ENCODE peak calls at places on chromosomes 7 and 10, in five cellular contexts. N, J, W, C and H are unnamed samples.

GRCh38 chr7:53611043-53611442 is 575.6 kb downstream of the POM121L12 start:
- DNase-seq in J (no peak), C (no peak), N (no peak), W (no peak), H (no peak)

GRCh38 chr10:69502589-69502988 is 51.3 kb downstream of the TSPAN15 start:
- DNase-seq in N (no peak), W (no peak), C (no peak), J (no peak), H (no peak)

GRCh38 chr10:120077707-120078492 is 185.4 kb downstream of the SEC23IP start:
- DNase-seq in J (no peak), W (no peak), C (peak), N (no peak), H (no peak)

GRCh38 chr10:96417432-96417831 is 58.6 kb upstream of the OPALIN start:
- DNase-seq in J (peak), W (no peak), C (no peak), N (peak), H (no peak)

GRCh38 chr7:83486957-83487356 is 162.0 kb downstream of the SEMA3E start:
- DNase-seq in J (no peak), C (no peak), W (no peak), N (no peak), H (no peak)

GRCh38 chr10:84895541-84895940 is 567.2 kb downstream of the CCSER2 start:
- DNase-seq in C (no peak), J (no peak), W (no peak), N (no peak), H (no peak)

GRCh38 chr10:130804281-130804680 is 507.2 kb downstream of the TCERG1L start:
- DNase-seq in W (no peak), C (no peak), J (no peak), N (no peak), H (no peak)

GRCh38 chr10:33237736-33238624 is 96.5 kb downstream of the NRP1 start:
- DNase-seq in W (peak), J (peak), N (no peak), C (no peak), H (no peak)

GRCh38 chr7:23043441-23043840 is 29.5 kb upstream of the HYCC1 start:
- DNase-seq in C (no peak), J (no peak), N (no peak), W (no peak), H (no peak)

GRCh38 chr7:117982071-117983055 is 109.1 kb upstream of the CTTNBP2 start:
- DNase-seq in N (no peak), J (no peak), C (no peak), W (no peak), H (no peak)
- TF ChIP-seq SUZ12 in N (no peak), J (no peak), C (no peak), W (no peak), H (no peak)

DNA sequence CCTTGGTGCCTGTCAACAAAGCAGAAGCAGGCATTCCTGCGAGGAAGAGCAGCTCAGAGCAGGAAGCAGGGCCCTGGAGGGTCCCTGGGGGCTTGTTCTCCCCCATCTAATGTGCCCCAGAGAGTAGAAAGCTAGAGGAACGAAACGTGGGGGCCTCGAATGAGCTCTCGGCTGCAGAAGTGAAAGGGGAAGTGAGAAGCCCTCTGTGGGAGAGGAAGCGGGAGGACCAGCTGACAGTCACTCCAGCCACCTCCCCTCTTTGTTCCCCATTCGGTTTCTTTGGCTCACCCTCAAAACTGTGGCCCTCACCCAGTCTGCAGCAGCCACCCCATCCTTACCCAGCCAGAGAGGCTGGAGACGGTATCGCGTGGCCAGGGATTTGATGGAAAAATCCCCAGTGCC is 25.0 kb downstream of the C10orf105 start:
- DNase-seq in W (no peak), N (no peak), C (peak), J (no peak), H (no peak)
- TF ChIP-seq SUZ12 in W (no peak), N (no peak), C (no peak), J (no peak), H (no peak)

DNA sequence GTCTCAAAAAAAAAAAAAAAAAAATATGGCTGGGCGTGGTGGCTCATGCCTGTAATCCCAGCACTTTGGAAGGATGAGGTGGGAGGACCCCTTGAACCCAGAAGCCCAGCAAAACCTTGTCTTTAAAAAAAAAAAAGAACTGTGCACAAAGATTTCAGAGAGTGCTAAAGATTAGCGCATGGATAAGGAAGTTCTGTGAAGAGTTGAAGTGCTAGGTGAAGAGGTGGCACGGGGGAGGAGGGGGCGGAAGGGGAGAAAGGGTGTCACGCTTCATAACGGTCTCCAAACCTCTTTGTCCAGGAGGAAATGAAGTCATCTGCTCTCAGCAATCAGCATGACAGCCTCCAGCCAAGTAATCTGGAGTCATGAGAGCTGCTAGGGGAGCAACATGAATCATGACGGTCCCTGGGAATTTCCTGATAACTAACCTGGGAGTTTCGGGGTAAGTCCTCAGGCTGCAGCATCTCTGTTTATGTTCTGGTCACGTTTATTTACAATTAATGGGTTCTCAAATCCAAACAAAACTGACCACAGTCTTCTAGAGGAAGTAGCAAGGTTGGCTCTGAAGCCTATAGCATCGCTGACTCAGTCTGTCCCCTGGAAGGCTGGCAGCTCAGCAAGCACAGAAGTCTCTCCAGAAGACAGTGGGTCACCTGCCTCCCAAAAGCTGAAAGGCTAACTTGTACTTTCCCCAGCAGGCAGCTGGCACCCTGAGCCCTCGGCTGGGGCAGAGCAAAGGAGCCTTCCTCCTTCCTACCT is 1.9 kb upstream of the PLAU start:
- DNase-seq in W (no peak), J (peak), N (no peak), C (peak), H (peak)
- TF ChIP-seq SUZ12 in W (no peak), J (no peak), N (no peak), C (no peak), H (no peak)

DNA sequence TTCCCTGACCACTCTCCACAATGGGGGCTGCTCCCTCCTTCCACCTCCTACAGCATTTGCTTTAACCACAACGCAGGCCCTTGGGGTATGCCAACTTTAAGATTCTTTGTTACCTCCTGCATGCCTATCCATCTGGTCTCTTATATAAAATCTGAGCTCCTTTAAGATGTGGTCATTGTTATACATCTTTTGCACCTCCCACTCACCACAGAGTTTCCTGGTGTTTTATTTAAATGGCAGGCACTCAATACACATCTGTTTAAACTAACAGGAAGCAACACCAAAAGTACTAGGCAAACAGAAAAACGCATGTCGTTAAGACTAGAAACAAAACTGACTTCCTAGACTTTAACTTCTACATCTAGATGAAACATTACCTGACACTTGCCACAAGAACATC is 36.3 kb downstream of the SLC25A13 start:
- DNase-seq in C (no peak), J (no peak), W (no peak), N (no peak), H (no peak)
- TF ChIP-seq SUZ12 in C (no peak), J (no peak), W (no peak), N (no peak), H (no peak)

DNA sequence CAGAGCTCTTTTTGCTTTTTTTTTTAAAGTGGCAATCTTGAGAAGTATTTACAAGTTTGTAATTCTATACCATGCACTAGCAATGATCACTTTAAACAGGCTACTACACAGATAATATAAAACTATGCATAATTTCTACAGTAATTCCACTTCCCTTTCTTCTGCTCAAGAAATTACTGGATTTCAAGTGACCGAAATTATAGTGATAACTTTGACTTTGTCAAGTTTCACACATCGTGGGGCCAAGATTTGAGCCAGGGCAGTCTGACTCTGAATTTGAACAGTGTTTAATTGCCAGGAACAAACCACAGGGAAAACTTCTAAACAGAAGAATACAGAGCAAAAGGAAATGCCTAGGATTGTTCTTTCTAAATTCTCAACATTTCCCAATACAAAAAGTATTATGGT is 288.3 kb upstream of the MKLN1 start:
- DNase-seq in N (no peak), J (no peak), W (no peak), C (no peak), H (no peak)
- TF ChIP-seq SUZ12 in N (no peak), J (no peak), W (no peak), C (no peak), H (no peak)

GRCh38 chr10:89206402-89207180 is 526 bp downstream of the CH25H start:
- DNase-seq in W (no peak), J (no peak), C (no peak), N (peak), H (no peak)
- TF ChIP-seq SUZ12 in W (peak), J (no peak), C (no peak), N (peak), H (no peak)

GRCh38 chr7:5322621-5323410 is 40.1 kb downstream of the SLC29A4 start:
- DNase-seq in J (no peak), C (no peak), W (no peak), N (no peak), H (no peak)

GRCh38 chr7:5324961-5325360 is 42.2 kb downstream of the SLC29A4 start:
- DNase-seq in N (no peak), C (no peak), J (no peak), W (no peak), H (no peak)

GRCh38 chr7:5320391-5320790 is 37.6 kb downstream of the SLC29A4 start:
- DNase-seq in W (no peak), J (no peak), C (no peak), N (no peak), H (no peak)

GRCh38 chr7:5315761-5316160 is 33.0 kb downstream of the SLC29A4 start:
- DNase-seq in W (no peak), J (no peak), N (no peak), C (no peak), H (no peak)

GRCh38 chr7:5320802-5321396 is 38.2 kb downstream of the SLC29A4 start:
- DNase-seq in J (no peak), C (no peak), W (no peak), N (no peak), H (no peak)
- TF ChIP-seq SUZ12 in J (no peak), C (no peak), W (no peak), N (no peak), H (no peak)